ENCODE peak calls at places on chromosome 6, in seven cellular contexts. L, U, Q, H, D, M and R are unnamed samples.

GRCh38 chr6:157761331-157761921 is 61.6 kb upstream of the SNX9 start:
- DNase-seq in L (no peak), U (no peak), Q (no peak), H (no peak), D (no peak), M (no peak), R (peak)

GRCh38 chr6:159926542-159927203 is 35.9 kb downstream of the MAS1 start:
- DNase-seq in L (no peak), U (no peak), Q (no peak), H (no peak), D (no peak), M (no peak), R (no peak)

GRCh38 chr6:102774326-102774725 is 1380.8 kb downstream of the GRIK2 start:
- DNase-seq in L (no peak), U (no peak), Q (no peak), H (no peak), D (no peak), M (no peak), R (no peak)

GRCh38 chr6:116379764-116380163 is 9.0 kb downstream of the DSE start:
- DNase-seq in L (no peak), U (no peak), Q (no peak), H (no peak), D (no peak), M (no peak), R (no peak)

GRCh38 chr6:156434049-156434794 is 343.0 kb upstream of the ARID1B start:
- DNase-seq in L (no peak), U (no peak), Q (no peak), H (no peak), D (no peak), M (no peak), R (no peak)

GRCh38 chr6:22412994-22413393 is 116.2 kb upstream of the PRL start:
- DNase-seq in L (no peak), U (no peak), Q (no peak), H (no peak), D (no peak), M (no peak), R (no peak)

GRCh38 chr6:34425132-34425497 is 754 bp downstream of the RPS10 start:
- DNase-seq in L (no peak), U (no peak), Q (no peak), H (no peak), D (no peak), M (no peak), R (no peak)

GRCh38 chr6:37130704-37131103 is 39.2 kb upstream of the PIM1 start:
- DNase-seq in L (no peak), U (no peak), Q (peak), H (no peak), D (no peak), M (no peak), R (peak)

GRCh38 chr6:138086573-138087196 is 20.5 kb downstream of the PERP start:
- DNase-seq in L (no peak), U (no peak), Q (no peak), H (no peak), D (no peak), M (no peak), R (peak)

GRCh38 chr6:24796616-24797290 is 2.0 kb downstream of the ARMH2 start:
- DNase-seq in L (no peak), U (no peak), Q (no peak), H (no peak), D (no peak), M (no peak), R (no peak)

GRCh38 chr6:13228264-13229204 is 99.8 kb downstream of the TBC1D7 start:
- DNase-seq in L (no peak), U (no peak), Q (no peak), H (no peak), D (no peak), M (no peak), R (no peak)